ENCODE peak calls at places on chromosome 18, in ten cellular contexts. I is HTR-8/SVneo; N is NCI-H1092; T is naive B cell; O is RCC 7860; H is stromal cell of bone marrow; E is lung microvascular endothelial cell; M is stimulated activated CD4-positive, alpha-beta T cell treated with anti-CD3 and anti-CD28 coated beads, TNF-alpha, amount 100 ng/mL, for 48 hours; X is posterior vena cava; A is mesothelial cell of epicardium. W is an unnamed sample.

GRCh38 chr18:50424877-50425690 is 50.2 kb downstream of the SKA1 start:
- DNase-seq in I (no peak), N (no peak), T (no peak), O (peak; percentile 31), H (no peak), E (peak; percentile 62), M (no peak), X (no peak), A (no peak), W (no peak)

GRCh38 chr18:21393986-21394385 is 152.0 kb downstream of the GREB1L start:
- DNase-seq in I (no peak), N (no peak), T (no peak), O (no peak), H (peak; percentile 22), E (no peak), M (no peak), X (no peak), A (no peak), W (no peak)

GRCh38 chr18:70260683-70261082 is 28.2 kb upstream of the SOCS6 start:
- DNase-seq in I (no peak), N (no peak), T (no peak), O (no peak), H (no peak), E (no peak), M (no peak), X (no peak), A (no peak), W (no peak)

GRCh38 chr18:62741118-62741566 is 25.8 kb downstream of the PHLPP1 start:
- DNase-seq in I (no peak), N (no peak), T (no peak), O (no peak), H (no peak), E (peak; percentile 71), M (peak; percentile 19), X (no peak), A (no peak), W (no peak)

GRCh38 chr18:50606609-50607008 is 46.7 kb downstream of the MAPK4 start:
- DNase-seq in I (no peak), N (no peak), T (no peak), O (no peak), H (no peak), E (no peak), M (no peak), X (no peak), A (no peak), W (no peak)

GRCh38 chr18:79511671-79512301 is 116.1 kb downstream of the NFATC1 start:
- DNase-seq in I (no peak), N (no peak), T (no peak), O (no peak), H (no peak), E (no peak), M (no peak), X (peak; percentile 54), A (no peak), W (no peak)

GRCh38 chr18:74513149-74513882 is 17.2 kb downstream of the CNDP2 start:
- DNase-seq in I (no peak), N (no peak), T (no peak), O (no peak), H (no peak), E (no peak), M (no peak), X (no peak), A (no peak), W (no peak)

GRCh38 chr18:13218376-13219011 is at the start of gene LDLRAD4:
- DNase-seq in I (peak; percentile 40), N (no peak), T (peak; percentile 42), O (no peak), H (no peak), E (peak; percentile 5), M (peak; percentile 12), X (peak; percentile 88), A (no peak), W (no peak)

GRCh38 chr18:73409242-73409641 is 541.5 kb upstream of the NETO1 start:
- DNase-seq in I (no peak), N (no peak), T (no peak), O (no peak), H (no peak), E (peak; percentile 31), M (no peak), X (no peak), A (no peak), W (no peak)

GRCh38 chr18:58247363-58247834 is 203.4 kb downstream of the NEDD4L start:
- DNase-seq in I (no peak), N (peak; percentile 84), T (no peak), O (no peak), H (no peak), E (peak; percentile 80), M (no peak), X (no peak), A (no peak), W (no peak)

GRCh38 chr18:41933778-41934177 is 21.3 kb upstream of the PIK3C3 start:
- DNase-seq in I (no peak), N (no peak), T (no peak), O (no peak), H (no peak), E (no peak), M (no peak), X (no peak), A (no peak), W (no peak)

GRCh38 chr18:75362435-75362834 is 65.1 kb downstream of the SMIM21 start:
- DNase-seq in I (no peak), N (no peak), T (no peak), O (no peak), H (no peak), E (no peak), M (no peak), X (no peak), A (no peak), W (no peak)

GRCh38 chr18:12076424-12077140 is 17.1 kb upstream of the ANKRD62 start:
- DNase-seq in I (no peak), N (no peak), T (no peak), O (no peak), H (no peak), E (peak; percentile 33), M (no peak), X (no peak), A (no peak), W (no peak)

GRCh38 chr18:8609711-8610441 is 639 bp downstream of the RAB12 start:
- DNase-seq in I (no peak), N (no peak), T (no peak), O (no peak), H (no peak), E (peak; percentile 21), M (no peak), X (no peak), A (no peak), W (peak; percentile 26)

GRCh38 chr18:42298744-42299685 is 344.0 kb downstream of the PIK3C3 start:
- DNase-seq in I (peak; percentile 6), N (peak; percentile 86), T (peak; percentile 23), O (peak; percentile 47), H (peak; percentile 53), E (peak; percentile 67), M (peak; percentile 40), X (peak; percentile 88), A (peak; percentile 60), W (peak; percentile 28)

GRCh38 chr18:52992041-52992440 is 652.0 kb downstream of the DCC start:
- DNase-seq in I (peak; percentile 4), N (peak; percentile 8), T (no peak), O (no peak), H (no peak), E (no peak), M (no peak), X (no peak), A (no peak), W (no peak)

GRCh38 chr18:1408331-1408835 is 503.7 kb downstream of the ADCYAP1 start:
- DNase-seq in I (no peak), N (no peak), T (no peak), O (no peak), H (no peak), E (no peak), M (no peak), X (no peak), A (no peak), W (no peak)

GRCh38 chr18:76823574-76823973 is 1.2 kb downstream of the ZNF236 start:
- DNase-seq in I (no peak), N (no peak), T (peak; percentile 12), O (no peak), H (no peak), E (no peak), M (no peak), X (peak; percentile 79), A (peak; percentile 44), W (no peak)

GRCh38 chr18:69444221-69444620 is 43.5 kb downstream of the DOK6 start:
- DNase-seq in I (no peak), N (no peak), T (no peak), O (no peak), H (peak; percentile 13), E (no peak), M (no peak), X (no peak), A (no peak), W (no peak)

GRCh38 chr18:54806526-54806925 is 21.8 kb upstream of the RAB27B start:
- DNase-seq in I (no peak), N (no peak), T (no peak), O (no peak), H (peak; percentile 46), E (peak; percentile 22), M (no peak), X (no peak), A (no peak), W (no peak)

GRCh38 chr18:23071285-23071684 is 64.0 kb upstream of the CABLES1 start:
- DNase-seq in I (no peak), N (no peak), T (peak; percentile 77), O (peak; percentile 21), H (no peak), E (no peak), M (peak; percentile 59), X (peak; percentile 79), A (no peak), W (peak; percentile 89)

GRCh38 chr18:36663312-36663711 is 165.5 kb downstream of the TPGS2 start:
- DNase-seq in I (no peak), N (no peak), T (no peak), O (no peak), H (no peak), E (no peak), M (no peak), X (no peak), A (no peak), W (no peak)

GRCh38 chr18:73638709-73639108 is 508.9 kb downstream of the FBXO15 start:
- DNase-seq in I (peak; percentile 3), N (no peak), T (no peak), O (peak; percentile 22), H (no peak), E (peak; percentile 19), M (no peak), X (no peak), A (no peak), W (no peak)

GRCh38 chr18:50614838-50615237 is 55.0 kb downstream of the MAPK4 start:
- DNase-seq in I (no peak), N (no peak), T (no peak), O (no peak), H (peak; percentile 25), E (no peak), M (no peak), X (no peak), A (no peak), W (no peak)